ENCODE peak calls at places on chromosomes 1 and 21, in eight cellular contexts. Q, E, W, Y, H, A, N and B are unnamed samples.

GRCh38 chr1:240031009-240031408 is 60.7 kb upstream of the FMN2 start:
- DNase-seq in E (no peak), N (no peak), H (no peak), Q (no peak), Y (no peak), A (no peak), W (no peak), B (no peak)

GRCh38 chr1:20347699-20348098 is 57.0 kb downstream of the VWA5B1 start:
- DNase-seq in Y (no peak), W (no peak), N (no peak), A (no peak), H (no peak), Q (no peak), E (no peak), B (no peak)

GRCh38 chr1:30172757-30173156 is 550.6 kb downstream of the MATN1 start:
- DNase-seq in Y (no peak), H (no peak), A (no peak), Q (no peak), N (no peak), E (no peak), W (no peak), B (no peak)

GRCh38 chr1:98441281-98441680 is 220.2 kb upstream of the SNX7 start:
- DNase-seq in Y (no peak), W (no peak), E (no peak), Q (no peak), H (no peak), A (no peak), N (no peak), B (no peak)

GRCh38 chr1:35886606-35887431 is 3.8 kb downstream of the AGO1 start:
- DNase-seq in A (no peak), H (no peak), E (no peak), Q (no peak), N (no peak), Y (no peak), W (no peak), B (no peak)

GRCh38 chr1:21763236-21763635 is 19.7 kb downstream of the USP48 start:
- DNase-seq in E (no peak), N (no peak), W (no peak), Q (no peak), Y (no peak), A (no peak), H (no peak), B (no peak)

GRCh38 chr1:246608616-246609376 is 42.5 kb downstream of the CNST start:
- DNase-seq in W (peak), E (peak), A (no peak), N (no peak), Q (peak), H (peak), Y (no peak), B (peak)

GRCh38 chr1:100354971-100355394 is 2.7 kb downstream of the CDC14A start:
- DNase-seq in W (no peak), E (no peak), N (no peak), Q (no peak), Y (peak), A (no peak), H (no peak), B (no peak)

GRCh38 chr1:234936631-234937389 is 191.8 kb downstream of the TOMM20 start:
- DNase-seq in A (no peak), W (no peak), E (no peak), H (no peak), N (no peak), Y (no peak), Q (no peak), B (no peak)

GRCh38 chr1:34754878-34755637 is at the start of gene GJB5:
- DNase-seq in E (no peak), H (no peak), Q (no peak), W (no peak), A (no peak), N (no peak), Y (no peak), B (no peak)

GRCh38 chr1:14658642-14659041 is 60.2 kb downstream of the KAZN start:
- DNase-seq in Q (no peak), N (no peak), H (no peak), A (no peak), E (no peak), W (no peak), Y (no peak), B (no peak)

GRCh38 chr1:37458551-37458950 is 15.8 kb upstream of the ZC3H12A start:
- DNase-seq in Q (no peak), H (no peak), A (no peak), E (no peak), N (no peak), W (no peak), Y (no peak), B (no peak)

GRCh38 chr1:51567653-51568052 is 48.6 kb upstream of the EPS15 start:
- DNase-seq in A (no peak), N (no peak), Y (no peak), Q (no peak), H (no peak), W (peak), E (no peak), B (no peak)

GRCh38 chr1:81020506-81020905 is 780.2 kb upstream of the ADGRL2 start:
- DNase-seq in H (no peak), A (no peak), N (no peak), Y (no peak), W (no peak), E (no peak), Q (no peak), B (no peak)

GRCh38 chr1:61299468-61299867 is 217.1 kb downstream of the NFIA start:
- DNase-seq in W (no peak), Q (no peak), Y (no peak), H (no peak), E (no peak), N (no peak), A (no peak), B (no peak)

GRCh38 chr1:78570539-78570938 is 49.7 kb upstream of the IFI44L start:
- DNase-seq in N (no peak), A (no peak), E (no peak), Y (no peak), W (no peak), H (no peak), Q (no peak), B (no peak)
- TF ChIP-seq CTCF in N (no peak), A (no peak), E (no peak), Y (no peak), W (no peak), H (no peak), Q (no peak), B (no peak)

GRCh38 chr21:33852495-33852894 is 63.1 kb downstream of the ATP5PO start:
- DNase-seq in H (no peak), E (no peak), A (no peak), Y (no peak), W (no peak), N (no peak), Q (no peak), B (no peak)

GRCh38 chr21:33854604-33855003 is 61.0 kb downstream of the ATP5PO start:
- DNase-seq in A (no peak), W (no peak), N (no peak), H (no peak), E (no peak), Q (no peak), Y (no peak), B (no peak)

GRCh38 chr21:33857846-33858671 is 57.5 kb downstream of the ATP5PO start:
- DNase-seq in A (no peak), E (no peak), N (no peak), Y (no peak), H (no peak), W (no peak), Q (no peak), B (no peak)

GRCh38 chr21:33856893-33857527 is 58.6 kb downstream of the ATP5PO start:
- DNase-seq in N (no peak), Q (no peak), W (no peak), A (no peak), H (no peak), E (no peak), Y (no peak), B (no peak)

GRCh38 chr21:33855190-33855589 is 60.4 kb downstream of the ATP5PO start:
- DNase-seq in W (no peak), E (no peak), A (no peak), H (no peak), N (no peak), Y (no peak), Q (no peak), B (no peak)
- TF ChIP-seq CTCF in W (no peak), E (no peak), A (peak), H (no peak), N (no peak), Y (peak), Q (no peak), B (no peak)

DNA sequence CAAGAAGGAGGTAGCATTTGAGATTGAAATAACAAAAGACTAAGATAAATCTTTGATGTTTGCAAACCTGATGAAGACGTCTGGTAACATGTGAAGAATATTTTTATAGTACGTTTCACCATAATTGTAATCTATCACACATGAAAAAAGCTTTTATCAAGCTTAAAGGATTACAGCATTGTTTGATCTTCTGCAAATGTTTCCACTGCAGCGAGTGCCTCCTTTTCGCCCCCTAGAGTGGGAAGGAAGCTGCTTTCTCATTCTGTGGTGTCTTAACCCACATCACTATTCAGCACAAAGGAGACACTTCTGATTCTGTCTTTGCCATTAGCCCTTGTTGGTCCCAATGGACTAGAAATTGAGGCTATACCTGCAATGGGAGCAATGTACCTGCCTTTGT is 46.0 kb upstream of the IL12RB2 start:
- DNase-seq in Y (no peak), H (no peak), E (no peak), N (no peak), W (no peak), A (no peak), Q (no peak), B (no peak)
- TF ChIP-seq CTCF in Y (peak), H (peak), E (no peak), N (no peak), W (no peak), A (no peak), Q (no peak), B (no peak)

GRCh38 chr1:33036526-33037503 is at the start of gene AK2:
- DNase-seq in Q (peak), W (peak), Y (peak), A (peak), H (peak), N (peak), E (peak), B (peak)
- TF ChIP-seq CTCF in Q (no peak), W (no peak), Y (no peak), A (no peak), H (no peak), N (no peak), E (no peak), B (no peak)

DNA sequence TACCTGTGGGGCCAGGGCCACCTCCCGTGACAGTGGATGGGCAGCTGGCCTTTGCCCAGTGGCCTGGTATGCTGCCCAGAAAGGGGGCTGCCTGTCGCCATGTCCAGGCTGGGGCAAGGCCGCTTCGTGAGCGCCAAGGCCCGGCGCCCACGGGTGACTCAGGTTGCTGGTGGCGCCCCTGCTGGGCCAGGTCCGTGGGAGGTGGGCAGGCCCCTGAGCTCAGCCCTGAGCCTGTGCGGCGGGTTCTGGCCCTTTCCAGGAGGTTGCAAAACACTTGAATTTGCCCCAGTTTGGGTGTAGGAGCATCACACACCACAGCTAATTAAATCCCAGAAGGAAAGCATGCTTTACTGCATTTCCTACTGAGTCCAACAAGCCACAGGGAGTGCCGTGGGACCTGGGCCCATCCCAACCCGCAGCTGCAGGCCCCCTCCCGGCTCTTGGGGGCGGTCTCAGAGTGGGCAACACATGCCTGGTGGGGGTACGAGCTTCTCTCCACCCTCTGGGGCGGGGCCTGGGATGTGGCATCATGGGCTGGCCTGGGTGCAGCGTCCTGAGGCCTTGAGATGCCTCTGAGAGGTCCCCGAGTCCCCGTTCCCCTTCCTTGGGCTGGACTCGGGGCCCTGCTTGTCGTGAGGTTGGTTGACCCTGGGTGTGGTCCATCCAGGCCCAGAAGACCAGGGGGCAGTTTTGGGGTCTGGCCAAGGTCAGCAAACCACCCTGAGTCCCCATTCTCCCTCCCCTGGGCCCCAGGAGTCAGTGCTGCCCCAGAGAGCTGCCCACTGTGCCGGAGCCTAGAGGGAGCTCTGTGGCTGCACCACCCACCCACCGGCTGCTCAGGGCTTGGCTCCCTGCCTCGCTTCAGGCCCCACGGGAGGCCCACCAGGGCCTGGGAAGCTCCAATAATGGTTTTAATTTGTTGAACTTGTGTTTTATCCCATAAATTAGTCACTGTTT is 160.0 kb downstream of the PEX14 start:
- DNase-seq in W (peak), H (no peak), Y (no peak), N (no peak), Q (no peak), A (no peak), E (peak), B (no peak)
- TF ChIP-seq CTCF in W (no peak), H (peak), Y (no peak), N (no peak), Q (no peak), A (no peak), E (no peak), B (no peak)

GRCh38 chr1:144101397-144102050 is 129.7 kb upstream of the FAM72C start:
- DNase-seq in Y (peak), H (peak), E (peak), Q (no peak), A (no peak), N (peak), W (peak), B (peak)
- TF ChIP-seq CTCF in Y (no peak), H (no peak), E (no peak), Q (no peak), A (no peak), N (no peak), W (no peak), B (no peak)

DNA sequence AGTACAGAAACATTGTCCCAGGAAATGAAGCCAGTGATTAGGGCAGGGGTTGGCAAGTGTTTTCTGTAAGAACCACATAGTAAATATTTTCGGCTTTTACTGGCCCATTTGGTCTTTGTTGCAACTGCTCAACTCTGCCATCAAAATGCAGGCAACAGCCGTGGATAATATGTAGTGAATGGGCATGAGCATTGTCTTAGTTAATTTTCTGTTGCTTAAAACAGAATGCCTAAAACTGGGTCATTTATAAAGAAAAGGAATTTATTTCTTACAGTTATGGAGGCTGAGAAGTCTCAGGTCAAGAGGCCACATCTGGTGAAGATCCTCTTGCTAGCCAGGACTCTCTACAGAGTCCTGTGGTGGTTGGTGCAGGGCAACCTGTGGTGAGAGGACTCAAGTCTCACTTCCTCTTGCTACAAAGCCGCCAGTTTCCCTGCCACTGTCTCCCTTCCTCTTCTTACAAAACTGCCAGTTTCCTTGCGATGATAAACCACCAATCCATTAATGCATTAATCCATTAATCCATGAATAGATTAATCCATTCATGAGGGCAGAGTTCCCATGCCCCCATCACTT is 166.4 kb downstream of the PSMG1 start:
- DNase-seq in Q (no peak), Y (no peak), E (no peak), N (no peak), W (peak), H (peak), A (peak), B (no peak)
- TF ChIP-seq CTCF in Q (no peak), Y (no peak), E (no peak), N (no peak), W (no peak), H (no peak), A (no peak), B (no peak)

DNA sequence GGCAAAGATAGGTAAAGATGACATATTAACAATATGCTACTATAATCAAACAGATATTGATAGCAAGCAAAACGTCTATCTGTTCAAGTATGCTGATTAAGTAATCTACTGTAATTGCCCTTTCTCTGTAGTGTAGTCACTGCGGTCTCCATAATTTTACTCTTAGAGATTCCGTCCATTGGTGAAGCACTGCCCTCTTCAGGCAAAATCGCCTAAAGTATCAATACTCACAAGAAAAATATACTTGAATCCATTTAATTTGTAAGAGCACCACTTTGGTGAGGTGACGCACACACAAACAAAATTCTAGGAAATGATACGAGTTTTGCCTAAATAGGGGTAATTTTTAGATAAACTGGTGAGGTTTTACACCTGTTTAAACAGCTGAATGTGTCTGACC is 434.6 kb upstream of the CHRM3 start:
- DNase-seq in Y (no peak), N (no peak), W (no peak), Q (no peak), A (no peak), E (no peak), H (no peak), B (no peak)
- TF ChIP-seq CTCF in Y (peak), N (no peak), W (peak), Q (peak), A (no peak), E (no peak), H (no peak), B (no peak)

GRCh38 chr1:114189398-114189797 is 35.7 kb upstream of the SYT6 start:
- DNase-seq in Q (no peak), N (no peak), A (no peak), H (no peak), E (no peak), W (no peak), Y (no peak), B (no peak)

GRCh38 chr1:114196992-114197907 is 43.6 kb upstream of the SYT6 start:
- DNase-seq in N (no peak), Q (no peak), A (no peak), Y (no peak), H (no peak), W (no peak), E (no peak), B (no peak)

GRCh38 chr1:114195819-114196218 is 42.1 kb upstream of the SYT6 start:
- DNase-seq in A (no peak), E (no peak), N (no peak), W (no peak), Y (no peak), H (no peak), Q (no peak), B (no peak)

GRCh38 chr1:114192328-114192727 is 38.7 kb upstream of the SYT6 start:
- DNase-seq in E (no peak), A (no peak), Y (no peak), Q (no peak), N (no peak), H (no peak), W (no peak), B (no peak)
- TF ChIP-seq CTCF in E (no peak), A (no peak), Y (no peak), Q (no peak), N (no peak), H (no peak), W (no peak), B (no peak)